ENCODE peak calls at places on chromosomes 13 and 19, in six cellular contexts. R is OCI-LY7, K is WTC11, N is astrocyte, A is fibroblast of lung, Z is left ventricle myocardium inferior. D is an unnamed sample.

GRCh38 chr19:15464394-15465385 is at the start of gene RASAL3:
- DNase-seq in K (no peak), R (peak), Z (no peak), N (no peak), A (no peak), D (no peak)

GRCh38 chr19:29294343-29294811 is 81.4 kb upstream of the UQCRFS1 start:
- DNase-seq in A (no peak), R (no peak), N (no peak), Z (no peak), K (no peak), D (no peak)

GRCh38 chr13:73162912-73163911 is 104.4 kb downstream of the KLF5 start:
- DNase-seq in N (no peak), K (no peak), R (no peak), Z (no peak), A (no peak), D (no peak)

GRCh38 chr19:15790096-15790495 is 2.6 kb downstream of the OR10H5 start:
- DNase-seq in K (no peak), A (no peak), N (no peak), Z (no peak), R (no peak), D (no peak)

GRCh38 chr13:23357349-23357748 is 76.2 kb downstream of the SACS start:
- DNase-seq in N (no peak), R (no peak), Z (no peak), A (no peak), K (no peak), D (no peak)

GRCh38 chr13:113774177-113775107 is 15.4 kb downstream of the TMEM255B start:
- DNase-seq in N (peak), A (peak), K (no peak), Z (no peak), R (no peak), D (no peak)

GRCh38 chr19:10968527-10969081 is 7.8 kb downstream of the SMARCA4 start:
- DNase-seq in A (no peak), K (no peak), R (peak), N (no peak), Z (no peak), D (no peak)

GRCh38 chr19:15402411-15403150 is 16.2 kb downstream of the AKAP8L start:
- DNase-seq in N (no peak), A (no peak), Z (peak), K (no peak), R (no peak), D (no peak)

GRCh38 chr13:112738606-112739005 is 48.8 kb downstream of the ATP11A start:
- DNase-seq in N (no peak), K (no peak), Z (no peak), A (no peak), R (no peak), D (no peak)

GRCh38 chr19:15161028-15161984 is 39.5 kb downstream of the NOTCH3 start:
- DNase-seq in K (peak), A (no peak), N (no peak), Z (no peak), R (peak), D (no peak)